ENCODE peak calls at places on chromosomes 3 and 15, in seven cellular contexts. O, P, G, X, D, K and Y are unnamed samples.

GRCh38 chr15:101320501-101321052 is 25.5 kb upstream of the SNRPA1 start:
- DNase-seq in O (no peak), P (no peak), G (peak; percentile 34), X (no peak), D (no peak), K (peak; percentile 40), Y (no peak)

GRCh38 chr3:8239718-8240698 is 261.6 kb upstream of the LMCD1 start:
- DNase-seq in O (peak; percentile 58), P (peak; percentile 63), G (peak; percentile 28), X (peak; percentile 41), D (no peak), K (no peak), Y (peak; percentile 6)

GRCh38 chr3:126135398-126136076 is 44.8 kb downstream of the ALDH1L1 start:
- DNase-seq in O (no peak), P (no peak), G (no peak), X (no peak), D (peak; percentile 60), K (peak; percentile 24), Y (no peak)

GRCh38 chr3:13569641-13570390 is 20.9 kb downstream of the FBLN2 start:
- DNase-seq in O (peak; percentile 70), P (no peak), G (no peak), X (no peak), D (no peak), K (no peak), Y (no peak)

GRCh38 chr3:193702967-193703366 is 110.0 kb downstream of the OPA1 start:
- DNase-seq in O (peak; percentile 70), P (peak; percentile 43), G (no peak), X (no peak), D (no peak), K (no peak), Y (no peak)

GRCh38 chr3:13277860-13278531 is 142.1 kb downstream of the NUP210 start:
- DNase-seq in O (no peak), P (no peak), G (no peak), X (peak; percentile 41), D (no peak), K (no peak), Y (no peak)

GRCh38 chr3:27368831-27369607 is at the start of gene NEK10:
- DNase-seq in O (peak; percentile 93), P (peak; percentile 91), G (peak; percentile 92), X (peak; percentile 88), D (peak; percentile 95), K (peak; percentile 94), Y (peak; percentile 86)

GRCh38 chr3:22734756-22735155 is 468.4 kb upstream of the UBE2E2 start:
- DNase-seq in O (no peak), P (no peak), G (no peak), X (no peak), D (no peak), K (no peak), Y (no peak)

GRCh38 chr3:178551916-178552321 is 15.7 kb downstream of the KCNMB2 start:
- DNase-seq in O (peak; percentile 19), P (peak; percentile 9), G (no peak), X (no peak), D (no peak), K (no peak), Y (no peak)

GRCh38 chr15:38217788-38218609 is 34.6 kb upstream of the SPRED1 start:
- DNase-seq in O (no peak), P (peak; percentile 50), G (no peak), X (peak; percentile 97), D (no peak), K (no peak), Y (no peak)

GRCh38 chr3:12922299-12922698 is 80.9 kb upstream of the RPL32 start:
- DNase-seq in O (no peak), P (peak; percentile 3), G (no peak), X (peak; percentile 49), D (no peak), K (no peak), Y (no peak)

GRCh38 chr3:170493712-170494182 is 75.1 kb downstream of the CLDN11 start:
- DNase-seq in O (peak; percentile 74), P (peak; percentile 71), G (no peak), X (no peak), D (no peak), K (no peak), Y (no peak)

GRCh38 chr15:75452968-75453702 is 1.6 kb upstream of the SIN3A start:
- DNase-seq in O (no peak), P (peak; percentile 42), G (peak; percentile 62), X (peak; percentile 82), D (peak; percentile 69), K (peak; percentile 38), Y (peak; percentile 77)

GRCh38 chr3:136783708-136784191 is 31.6 kb upstream of the STAG1 start:
- DNase-seq in O (no peak), P (peak; percentile 25), G (no peak), X (peak; percentile 22), D (no peak), K (no peak), Y (no peak)

GRCh38 chr3:53740946-53741345 is 105.3 kb downstream of the CHDH start:
- DNase-seq in O (no peak), P (peak; percentile 47), G (no peak), X (no peak), D (no peak), K (no peak), Y (no peak)

GRCh38 chr15:90902656-90902995 is 476 bp upstream of the MAN2A2 start:
- DNase-seq in O (peak; percentile 80), P (no peak), G (no peak), X (no peak), D (no peak), K (no peak), Y (no peak)

GRCh38 chr3:126113733-126114132 is 29.8 kb upstream of the SLC41A3 start:
- DNase-seq in O (peak; percentile 47), P (no peak), G (no peak), X (peak; percentile 38), D (no peak), K (no peak), Y (no peak)

GRCh38 chr15:94480289-94480834 is 249.0 kb downstream of the MCTP2 start:
- DNase-seq in O (no peak), P (no peak), G (no peak), X (no peak), D (no peak), K (no peak), Y (no peak)

GRCh38 chr3:188133219-188133618 is 20.7 kb upstream of the LPP start:
- DNase-seq in O (no peak), P (peak; percentile 90), G (no peak), X (no peak), D (no peak), K (no peak), Y (no peak)

GRCh38 chr3:78402720-78403119 is 1362.8 kb downstream of the ROBO2 start:
- DNase-seq in O (no peak), P (no peak), G (no peak), X (no peak), D (no peak), K (no peak), Y (no peak)

GRCh38 chr15:70133296-70133695 is 35.6 kb upstream of the TLE3 start:
- DNase-seq in O (no peak), P (no peak), G (no peak), X (no peak), D (no peak), K (peak; percentile 61), Y (no peak)

GRCh38 chr3:97914390-97914789 is 57.8 kb downstream of the RIOX2 start:
- DNase-seq in O (no peak), P (peak; percentile 32), G (no peak), X (no peak), D (no peak), K (no peak), Y (no peak)

GRCh38 chr3:132343018-132343612 is 25.9 kb downstream of the ACP3 start:
- DNase-seq in O (peak; percentile 67), P (peak; percentile 65), G (peak; percentile 53), X (peak; percentile 66), D (no peak), K (peak; percentile 42), Y (no peak)